ENCODE peak calls at places on chromosomes 3 and 15, in six cellular contexts. K, L, Q, U, Z and X are unnamed samples.

GRCh38 chr15:59294961-59295741 is 77.5 kb downstream of the MYO1E start:
- DNase-seq in U (no peak), Z (no peak), K (peak), Q (peak), L (peak), X (no peak)

GRCh38 chr15:75704263-75704615 is 8.4 kb downstream of the CSPG4 start:
- DNase-seq in L (no peak), U (no peak), K (no peak), Z (no peak), Q (no peak), X (no peak)

GRCh38 chr3:193982258-193982659 is 153.7 kb upstream of the HES1 start:
- DNase-seq in K (no peak), L (peak), U (no peak), Z (peak), Q (peak), X (no peak)

GRCh38 chr15:84749111-84749991 is 959 bp downstream of the ZNF592 start:
- DNase-seq in Z (no peak), Q (peak), U (no peak), L (no peak), K (peak), X (no peak)

GRCh38 chr15:68578175-68578959 is 426 bp upstream of the CORO2B start:
- DNase-seq in Q (peak), K (peak), Z (no peak), L (peak), U (peak), X (peak)

GRCh38 chr3:131283862-131284261 is 97.7 kb upstream of the NUDT16 start:
- DNase-seq in K (no peak), Z (no peak), U (no peak), L (no peak), Q (no peak), X (no peak)

GRCh38 chr3:169104541-169104940 is 559.0 kb downstream of the MECOM start:
- DNase-seq in Z (no peak), K (no peak), U (no peak), L (no peak), Q (peak), X (no peak)

GRCh38 chr3:100844063-100844936 is 135.0 kb downstream of the TFG start:
- DNase-seq in Z (no peak), U (no peak), Q (no peak), K (no peak), L (no peak), X (no peak)

GRCh38 chr3:13105851-13106250 is 32.6 kb upstream of the IQSEC1 start:
- DNase-seq in L (no peak), Q (no peak), K (no peak), U (no peak), Z (no peak), X (no peak)

GRCh38 chr3:126056681-126057546 is 27.0 kb downstream of the SLC41A3 start:
- DNase-seq in L (no peak), K (peak), Q (peak), U (no peak), Z (no peak), X (no peak)